ENCODE peak calls at places on chromosomes 13 and 19, in four cellular contexts. F, R, E and P are unnamed samples.

GRCh38 chr13:34749046-34749445 is 193.0 kb upstream of the NBEA start:
- DNase-seq in F (no peak), R (no peak), E (no peak), P (no peak)

GRCh38 chr13:71870036-71870435 is 3.0 kb upstream of the DACH1 start:
- DNase-seq in F (no peak), R (no peak), E (no peak), P (no peak)

GRCh38 chr13:62113145-62113544 is 697.5 kb upstream of the PCDH20 start:
- DNase-seq in F (no peak), R (no peak), E (no peak), P (no peak)

GRCh38 chr19:13881692-13882418 is 4.9 kb downstream of the NANOS3 start:
- DNase-seq in F (no peak), R (peak), E (peak), P (no peak)

GRCh38 chr19:52343548-52343947 is 7.5 kb downstream of the ZNF610 start:
- DNase-seq in F (no peak), R (peak), E (peak), P (peak)

GRCh38 chr13:25046274-25046984 is 49.5 kb upstream of the PABPC3 start:
- DNase-seq in F (peak), R (no peak), E (no peak), P (no peak)

GRCh38 chr13:98370806-98371553 is 193.9 kb upstream of the RNF113B start:
- DNase-seq in F (peak), R (no peak), E (no peak), P (no peak)

GRCh38 chr19:5623397-5624153 is 692 bp downstream of the SAFB start:
- DNase-seq in F (no peak), R (no peak), E (peak), P (peak)

GRCh38 chr19:10566658-10567410 is 1.0 kb upstream of the KRI1 start:
- DNase-seq in F (no peak), R (peak), E (peak), P (no peak)

GRCh38 chr13:76622336-76623045 is 263.7 kb downstream of the KCTD12 start:
- DNase-seq in F (no peak), R (no peak), E (no peak), P (no peak)

GRCh38 chr19:53571339-53571738 is 33.4 kb downstream of the ZNF331 start:
- DNase-seq in F (no peak), R (no peak), E (no peak), P (no peak)

GRCh38 chr13:103358245-103358932 is 292.2 kb upstream of the SLC10A2 start:
- DNase-seq in F (no peak), R (no peak), E (peak), P (no peak)

GRCh38 chr13:36910545-36910944 is 9.5 kb downstream of the SMAD9 start:
- DNase-seq in F (no peak), R (no peak), E (no peak), P (no peak)

GRCh38 chr13:110942248-110942981 is 27.5 kb upstream of the ANKRD10 start:
- DNase-seq in F (peak), R (no peak), E (no peak), P (no peak)

GRCh38 chr19:10368101-10368803 is 12.1 kb downstream of the TYK2 start:
- DNase-seq in F (no peak), R (no peak), E (no peak), P (no peak)

GRCh38 chr19:30135797-30136196 is 193.8 kb downstream of the URI1 start:
- DNase-seq in F (no peak), R (no peak), E (no peak), P (no peak)

GRCh38 chr19:49340069-49340864 is 5.1 kb downstream of the CD37 start:
- DNase-seq in F (peak), R (no peak), E (peak), P (no peak)

GRCh38 chr13:66899955-66900354 is 330.2 kb downstream of the PCDH9 start:
- DNase-seq in F (no peak), R (no peak), E (no peak), P (no peak)

GRCh38 chr13:31045621-31046081 is 113.2 kb downstream of the TEX26 start:
- DNase-seq in F (peak), R (peak), E (peak), P (no peak)

GRCh38 chr13:33518442-33518841 is 232.9 kb upstream of the STARD13 start:
- DNase-seq in F (no peak), R (no peak), E (no peak), P (no peak)

GRCh38 chr19:48934837-48935236 is 1.3 kb downstream of the DHDH start:
- DNase-seq in F (no peak), R (no peak), E (no peak), P (no peak)

GRCh38 chr19:41367848-41368301 is 3.9 kb upstream of the B9D2 start:
- DNase-seq in F (peak), R (no peak), E (no peak), P (no peak)

DNA sequence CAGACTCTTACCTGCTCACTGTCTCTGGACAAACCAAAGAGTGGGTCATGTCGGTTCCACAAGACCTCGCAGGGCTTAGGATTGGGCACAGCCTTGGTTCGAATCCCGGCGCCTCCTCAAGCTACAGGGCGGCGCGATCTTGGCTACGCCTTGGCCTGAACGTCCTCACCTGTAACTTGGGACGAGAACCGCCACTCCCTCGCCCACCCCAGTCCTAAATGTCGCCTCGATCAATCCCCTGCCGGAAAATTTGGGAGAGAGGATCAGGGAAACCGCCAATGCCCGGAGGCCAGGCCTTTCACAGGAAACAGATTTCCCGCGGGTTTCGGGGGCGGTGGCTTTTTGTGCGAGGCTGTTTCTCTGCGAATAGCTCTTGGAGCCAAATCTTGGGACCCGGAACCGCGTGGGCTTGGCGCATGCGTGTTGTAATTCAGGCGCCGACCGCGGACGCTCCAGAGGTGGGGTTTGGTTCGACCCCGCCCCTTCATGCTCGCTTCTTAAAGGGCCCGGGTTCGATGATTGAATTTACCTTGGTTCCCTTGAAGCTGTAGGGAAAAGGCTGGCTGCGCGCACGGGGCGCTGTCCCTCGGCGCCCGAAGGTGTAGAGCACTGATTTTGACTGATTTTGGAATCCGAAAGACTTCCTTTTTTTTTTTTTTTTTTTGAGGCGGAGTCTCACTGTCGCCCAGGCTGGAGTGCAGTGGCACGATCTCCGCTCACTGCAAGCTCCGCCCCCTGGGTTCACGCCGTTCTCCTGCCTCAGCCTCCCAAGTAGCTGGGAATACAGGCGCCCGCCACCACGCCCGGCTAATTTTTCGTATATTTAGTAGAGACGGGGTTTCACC is at the start of gene NR2C2AP:
- DNase-seq in F (peak), R (peak), E (peak), P (peak)
- H3K27ac ChIP-seq in F (peak), R (peak), E (peak), P (peak)

GRCh38 chr19:55451522-55452380 is 8.7 kb upstream of the SHISA7 start:
- DNase-seq in F (no peak), R (no peak), E (no peak), P (peak)

GRCh38 chr19:55453861-55454260 is 7.6 kb downstream of the ISOC2 start:
- DNase-seq in F (no peak), R (no peak), E (no peak), P (no peak)

GRCh38 chr19:55454787-55455243 is 6.6 kb downstream of the ISOC2 start:
- DNase-seq in F (no peak), R (no peak), E (no peak), P (peak)

GRCh38 chr19:55451163-55451521 is 8.0 kb upstream of the SHISA7 start:
- DNase-seq in F (no peak), R (no peak), E (no peak), P (no peak)

DNA sequence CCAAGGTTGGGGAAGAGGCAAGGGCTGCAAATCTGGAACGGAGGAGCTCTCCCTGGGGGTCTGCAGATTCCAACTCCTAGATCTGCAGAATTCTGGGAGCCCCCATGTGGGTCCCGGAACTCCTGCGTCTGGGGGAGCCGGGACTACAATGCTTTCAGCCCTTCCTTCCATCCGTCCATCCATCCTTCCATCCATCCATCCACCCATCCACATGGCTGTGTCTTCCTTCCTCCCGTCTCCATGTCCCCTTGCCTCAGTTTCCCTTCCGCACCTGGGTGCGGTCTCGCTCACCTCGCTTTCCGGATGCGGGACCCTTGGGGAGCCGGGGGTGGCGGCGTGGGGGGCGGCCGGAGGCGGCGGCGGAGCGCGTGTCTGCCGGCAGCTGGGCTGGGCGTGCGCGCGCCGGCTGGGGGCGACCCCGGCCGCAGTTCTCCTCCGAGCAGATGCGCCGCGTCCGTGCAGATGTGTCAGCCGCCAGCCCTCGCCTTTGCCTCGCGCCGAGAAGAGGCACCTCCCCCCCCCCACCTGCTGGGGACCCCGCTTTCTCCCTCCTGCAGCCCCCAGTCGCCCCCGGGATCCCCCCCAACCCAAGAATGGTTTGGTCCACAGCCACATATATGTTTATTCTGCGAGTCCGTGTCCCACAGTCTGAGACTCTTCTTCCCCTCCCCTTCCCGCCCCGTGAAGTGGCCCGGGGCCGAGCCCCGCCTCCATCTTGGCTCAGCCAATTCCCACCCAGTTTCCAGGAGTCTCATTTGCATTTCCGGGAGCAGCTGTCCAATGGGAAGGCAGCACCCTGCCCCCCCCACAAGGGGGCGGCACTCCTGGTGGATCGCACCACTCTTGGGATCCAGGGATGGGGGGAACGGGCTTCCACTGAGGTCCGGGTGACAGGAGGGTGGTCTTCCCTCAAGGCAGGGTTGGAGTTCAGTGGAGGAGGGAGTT is 8.8 kb downstream of the ISOC2 start:
- DNase-seq in F (no peak), R (no peak), E (peak), P (peak)
- H3K27ac ChIP-seq in F (no peak), R (no peak), E (no peak), P (peak)

DNA sequence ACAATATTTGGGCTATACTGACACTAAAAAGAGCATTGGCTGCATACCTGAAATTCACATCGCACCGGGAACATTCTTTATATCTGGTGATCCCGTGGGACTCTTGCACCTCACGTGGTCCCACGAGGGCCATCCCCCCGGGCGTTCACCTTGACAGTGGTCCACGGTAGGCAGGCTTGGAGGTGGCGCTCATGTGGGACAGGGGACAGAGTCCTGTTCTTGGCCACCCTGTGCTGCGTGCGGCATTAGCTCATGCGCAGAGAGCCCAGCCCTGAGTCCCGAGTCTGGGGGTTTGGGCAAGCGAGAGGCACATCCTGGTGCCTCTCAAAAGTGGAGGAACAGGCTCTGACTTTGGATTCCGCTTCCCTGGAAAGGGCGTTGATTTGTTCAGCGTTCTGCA is 7.5 kb downstream of the GAMT start:
- DNase-seq in F (no peak), R (no peak), E (no peak), P (no peak)
- H3K27ac ChIP-seq in F (no peak), R (no peak), E (no peak), P (peak)

GRCh38 chr13:41706189-41706588 is 248.8 kb downstream of the RGCC start:
- DNase-seq in F (no peak), R (no peak), E (no peak), P (no peak)
- H3K27ac ChIP-seq in F (no peak), R (no peak), E (no peak), P (peak)